ENCODE peak calls at places on chromosomes 11 and 22, in four cellular contexts. One of them, this sample, is unnamed.

GRCh38 chr11:117814766-117815261 is 9.7 kb downstream of the FXYD2 start:
- DNase-seq in HepG2: peak
- DNase-seq in DND-41: peak
- DNase-seq in fibroblast of pulmonary artery: peak
- DNase-seq in this sample: peak

GRCh38 chr11:50187220-50187619 is 154.5 kb downstream of the OR4C45 start:
- DNase-seq in HepG2: no peak
- DNase-seq in DND-41: no peak
- DNase-seq in fibroblast of pulmonary artery: no peak
- DNase-seq in this sample: no peak

GRCh38 chr11:6353367-6353987 is 33.2 kb upstream of the CAVIN3 start:
- DNase-seq in HepG2: peak
- DNase-seq in DND-41: peak
- DNase-seq in fibroblast of pulmonary artery: peak
- DNase-seq in this sample: peak

GRCh38 chr11:6547177-6547576 is 50.1 kb downstream of the DNHD1 start:
- DNase-seq in HepG2: no peak
- DNase-seq in DND-41: no peak
- DNase-seq in fibroblast of pulmonary artery: no peak
- DNase-seq in this sample: no peak

GRCh38 chr22:28229566-28230483 is 310.8 kb upstream of the PITPNB start:
- DNase-seq in HepG2: no peak
- DNase-seq in DND-41: no peak
- DNase-seq in fibroblast of pulmonary artery: peak
- DNase-seq in this sample: no peak

GRCh38 chr11:3196161-3197043 is 22.2 kb downstream of the MRGPRG start:
- DNase-seq in HepG2: no peak
- DNase-seq in DND-41: no peak
- DNase-seq in fibroblast of pulmonary artery: no peak
- DNase-seq in this sample: no peak

GRCh38 chr11:65917077-65917433 is 1.8 kb downstream of the C11orf68 start:
- DNase-seq in HepG2: no peak
- DNase-seq in DND-41: no peak
- DNase-seq in fibroblast of pulmonary artery: no peak
- DNase-seq in this sample: no peak

GRCh38 chr11:76805206-76805913 is 22.2 kb downstream of the TSKU start:
- DNase-seq in HepG2: no peak
- DNase-seq in DND-41: peak
- DNase-seq in fibroblast of pulmonary artery: peak
- DNase-seq in this sample: no peak

GRCh38 chr11:10931761-10932700 is 74.2 kb upstream of the ZBED5 start:
- DNase-seq in HepG2: no peak
- DNase-seq in DND-41: no peak
- DNase-seq in fibroblast of pulmonary artery: peak
- DNase-seq in this sample: no peak

GRCh38 chr22:30305519-30305905 is 16.2 kb upstream of the CASTOR1 start:
- DNase-seq in HepG2: no peak
- DNase-seq in DND-41: peak
- DNase-seq in fibroblast of pulmonary artery: peak
- DNase-seq in this sample: peak

GRCh38 chr11:32094931-32095330 is 4.1 kb downstream of the RCN1 start:
- DNase-seq in HepG2: no peak
- DNase-seq in DND-41: no peak
- DNase-seq in fibroblast of pulmonary artery: peak
- DNase-seq in this sample: no peak

GRCh38 chr11:42544726-42545125 is 767.1 kb upstream of the API5 start:
- DNase-seq in HepG2: no peak
- DNase-seq in DND-41: no peak
- DNase-seq in fibroblast of pulmonary artery: no peak
- DNase-seq in this sample: no peak

GRCh38 chr22:23684051-23684450 is 6.8 kb upstream of the RGL4 start:
- DNase-seq in HepG2: no peak
- DNase-seq in DND-41: no peak
- DNase-seq in fibroblast of pulmonary artery: no peak
- DNase-seq in this sample: no peak

GRCh38 chr11:35507688-35508087 is 17.7 kb downstream of the PAMR1 start:
- DNase-seq in HepG2: no peak
- DNase-seq in DND-41: no peak
- DNase-seq in fibroblast of pulmonary artery: peak
- DNase-seq in this sample: no peak

GRCh38 chr11:122681731-122682130 is 26.2 kb downstream of the UBASH3B start:
- DNase-seq in HepG2: no peak
- DNase-seq in DND-41: no peak
- DNase-seq in fibroblast of pulmonary artery: no peak
- DNase-seq in this sample: no peak

GRCh38 chr11:32713496-32713895 is 81.0 kb downstream of the CCDC73 start:
- DNase-seq in HepG2: no peak
- DNase-seq in DND-41: no peak
- DNase-seq in fibroblast of pulmonary artery: peak
- DNase-seq in this sample: no peak

GRCh38 chr11:1875093-1875785 is 16.5 kb downstream of the PRR33 start:
- DNase-seq in HepG2: no peak
- DNase-seq in DND-41: no peak
- DNase-seq in fibroblast of pulmonary artery: no peak
- DNase-seq in this sample: no peak

GRCh38 chr22:23504522-23504921 is 75.6 kb downstream of the IGLL1 start:
- DNase-seq in HepG2: no peak
- DNase-seq in DND-41: peak
- DNase-seq in fibroblast of pulmonary artery: peak
- DNase-seq in this sample: no peak

GRCh38 chr11:85619497-85619896 is 7.6 kb downstream of the DLG2 start:
- DNase-seq in HepG2: no peak
- DNase-seq in DND-41: no peak
- DNase-seq in fibroblast of pulmonary artery: no peak
- DNase-seq in this sample: no peak

GRCh38 chr22:47788461-47788860 is 1026.0 kb downstream of the TBC1D22A start:
- DNase-seq in HepG2: no peak
- DNase-seq in DND-41: no peak
- DNase-seq in fibroblast of pulmonary artery: no peak
- DNase-seq in this sample: no peak

GRCh38 chr11:63132985-63133775 is 10.8 kb downstream of the SLC22A24 start:
- DNase-seq in HepG2: no peak
- DNase-seq in DND-41: no peak
- DNase-seq in fibroblast of pulmonary artery: no peak
- DNase-seq in this sample: no peak

GRCh38 chr11:68353118-68353517 is 40.7 kb downstream of the LRP5 start:
- DNase-seq in HepG2: no peak
- DNase-seq in DND-41: no peak
- DNase-seq in fibroblast of pulmonary artery: no peak
- DNase-seq in this sample: no peak

GRCh38 chr11:71418643-71419042 is 29.6 kb downstream of the DHCR7 start:
- DNase-seq in HepG2: no peak
- DNase-seq in DND-41: peak
- DNase-seq in fibroblast of pulmonary artery: no peak
- DNase-seq in this sample: peak

GRCh38 chr22:37925767-37926166 is 19.7 kb downstream of the MICALL1 start:
- DNase-seq in HepG2: no peak
- DNase-seq in DND-41: no peak
- DNase-seq in fibroblast of pulmonary artery: no peak
- DNase-seq in this sample: no peak

GRCh38 chr11:36509265-36509664 is 807 bp downstream of the TRAF6 start:
- DNase-seq in HepG2: no peak
- DNase-seq in DND-41: no peak
- DNase-seq in fibroblast of pulmonary artery: peak
- DNase-seq in this sample: peak

GRCh38 chr11:21625982-21626381 is 566.9 kb upstream of the ANO5 start:
- DNase-seq in HepG2: no peak
- DNase-seq in DND-41: peak
- DNase-seq in fibroblast of pulmonary artery: no peak
- DNase-seq in this sample: no peak

GRCh38 chr22:39529487-39529851 is 3.1 kb downstream of the RPS19BP1 start:
- DNase-seq in HepG2: no peak
- DNase-seq in DND-41: no peak
- DNase-seq in fibroblast of pulmonary artery: no peak
- DNase-seq in this sample: no peak
- TF ChIP-seq CTCF in HepG2: no peak
- TF ChIP-seq CTCF in DND-41: no peak
- TF ChIP-seq CTCF in fibroblast of pulmonary artery: no peak
- TF ChIP-seq CTCF in this sample: no peak

GRCh38 chr11:58531865-58532341 is 24.0 kb upstream of the OR5B21 start:
- DNase-seq in HepG2: no peak
- DNase-seq in DND-41: no peak
- DNase-seq in fibroblast of pulmonary artery: no peak
- DNase-seq in this sample: no peak

GRCh38 chr11:58527429-58527828 is 19.5 kb upstream of the OR5B21 start:
- DNase-seq in HepG2: no peak
- DNase-seq in DND-41: no peak
- DNase-seq in fibroblast of pulmonary artery: no peak
- DNase-seq in this sample: no peak

GRCh38 chr11:58525037-58525614 is 17.2 kb upstream of the OR5B21 start:
- DNase-seq in HepG2: no peak
- DNase-seq in DND-41: peak
- DNase-seq in fibroblast of pulmonary artery: peak
- DNase-seq in this sample: peak

GRCh38 chr11:58524232-58525036 is 16.5 kb upstream of the OR5B21 start:
- DNase-seq in HepG2: peak
- DNase-seq in DND-41: peak
- DNase-seq in fibroblast of pulmonary artery: peak
- DNase-seq in this sample: peak

DNA sequence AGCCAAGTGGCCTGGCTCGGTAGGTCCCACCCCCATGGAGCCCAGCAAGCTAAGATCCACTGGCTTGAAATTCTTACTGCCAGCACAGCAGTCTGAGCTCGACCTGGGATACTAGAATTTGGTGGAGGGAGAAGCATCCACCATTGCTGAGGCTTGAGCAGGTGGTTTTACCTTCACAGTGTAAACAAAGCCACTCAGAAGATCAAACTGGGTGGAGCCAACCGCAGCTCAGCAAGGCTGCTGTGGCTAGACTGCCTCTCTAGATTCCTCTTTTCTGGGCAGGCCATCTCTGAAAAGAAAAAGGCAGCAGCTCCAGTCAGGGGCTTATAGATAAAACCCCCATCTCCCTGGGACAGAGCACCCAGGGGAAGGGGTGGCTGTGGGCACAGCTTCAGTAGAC is 22.3 kb upstream of the OR5B21 start:
- DNase-seq in HepG2: no peak
- DNase-seq in DND-41: no peak
- DNase-seq in fibroblast of pulmonary artery: no peak
- DNase-seq in this sample: no peak
- H3K4me3 ChIP-seq in HepG2: no peak
- H3K4me3 ChIP-seq in DND-41: no peak
- H3K4me3 ChIP-seq in fibroblast of pulmonary artery: no peak
- H3K4me3 ChIP-seq in this sample: no peak

GRCh38 chr11:86987687-86988086 is 32.5 kb upstream of the FZD4 start:
- DNase-seq in HepG2: no peak
- DNase-seq in DND-41: no peak
- DNase-seq in fibroblast of pulmonary artery: no peak
- DNase-seq in this sample: no peak
- TF ChIP-seq CTCF in HepG2: no peak
- TF ChIP-seq CTCF in DND-41: no peak
- TF ChIP-seq CTCF in fibroblast of pulmonary artery: no peak
- TF ChIP-seq CTCF in this sample: no peak

GRCh38 chr11:132716037-132716436 is 816.3 kb downstream of the OPCML start:
- DNase-seq in HepG2: no peak
- DNase-seq in DND-41: no peak
- DNase-seq in fibroblast of pulmonary artery: no peak
- DNase-seq in this sample: no peak

GRCh38 chr11:132717824-132718223 is 814.5 kb downstream of the OPCML start:
- DNase-seq in HepG2: no peak
- DNase-seq in DND-41: peak
- DNase-seq in fibroblast of pulmonary artery: no peak
- DNase-seq in this sample: no peak

GRCh38 chr11:132721526-132721925 is 810.8 kb downstream of the OPCML start:
- DNase-seq in HepG2: no peak
- DNase-seq in DND-41: no peak
- DNase-seq in fibroblast of pulmonary artery: no peak
- DNase-seq in this sample: no peak

GRCh38 chr11:132718711-132719641 is 813.3 kb downstream of the OPCML start:
- DNase-seq in HepG2: no peak
- DNase-seq in DND-41: peak
- DNase-seq in fibroblast of pulmonary artery: no peak
- DNase-seq in this sample: peak

GRCh38 chr11:132719684-132720083 is 812.6 kb downstream of the OPCML start:
- DNase-seq in HepG2: no peak
- DNase-seq in DND-41: peak
- DNase-seq in fibroblast of pulmonary artery: no peak
- DNase-seq in this sample: no peak
- H3K4me3 ChIP-seq in HepG2: no peak
- H3K4me3 ChIP-seq in DND-41: no peak
- H3K4me3 ChIP-seq in fibroblast of pulmonary artery: no peak
- H3K4me3 ChIP-seq in this sample: no peak

GRCh38 chr11:121328213-121328966 is 35.8 kb downstream of the SC5D start:
- DNase-seq in HepG2: no peak
- DNase-seq in DND-41: peak
- DNase-seq in fibroblast of pulmonary artery: no peak
- DNase-seq in this sample: peak

GRCh38 chr11:121318848-121319834 is 26.6 kb downstream of the SC5D start:
- DNase-seq in HepG2: peak
- DNase-seq in DND-41: peak
- DNase-seq in fibroblast of pulmonary artery: peak
- DNase-seq in this sample: peak

GRCh38 chr11:121321614-121322243 is 29.2 kb downstream of the SC5D start:
- DNase-seq in HepG2: no peak
- DNase-seq in DND-41: peak
- DNase-seq in fibroblast of pulmonary artery: peak
- DNase-seq in this sample: peak

GRCh38 chr11:121326230-121326629 is 33.7 kb downstream of the SC5D start:
- DNase-seq in HepG2: no peak
- DNase-seq in DND-41: no peak
- DNase-seq in fibroblast of pulmonary artery: no peak
- DNase-seq in this sample: no peak

DNA sequence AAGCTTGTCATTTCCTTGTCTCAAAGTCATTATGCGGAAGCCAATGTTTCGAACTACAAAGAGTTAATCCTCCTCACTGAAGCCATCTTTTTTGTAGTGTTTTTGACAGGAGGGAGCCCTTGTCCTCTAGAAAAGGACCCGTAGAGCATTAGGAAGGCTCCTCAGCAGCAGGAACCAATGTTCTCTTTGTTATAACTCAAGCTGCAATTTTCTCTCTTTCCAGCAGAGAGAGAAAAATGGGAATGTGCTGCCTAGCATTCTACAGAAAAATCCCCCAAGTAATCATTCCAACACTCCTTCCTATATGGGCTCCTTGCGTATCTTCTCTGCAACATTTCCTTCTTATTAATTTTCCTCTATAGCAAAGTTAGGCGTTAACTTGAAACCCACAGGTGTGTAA is 30.6 kb downstream of the SC5D start:
- DNase-seq in HepG2: no peak
- DNase-seq in DND-41: no peak
- DNase-seq in fibroblast of pulmonary artery: no peak
- DNase-seq in this sample: no peak
- TF ChIP-seq CTCF in HepG2: no peak
- TF ChIP-seq CTCF in DND-41: no peak
- TF ChIP-seq CTCF in fibroblast of pulmonary artery: no peak
- TF ChIP-seq CTCF in this sample: no peak